ENCODE peak calls at places on chromosomes 2 and 18, in seven cellular contexts. X is stimulated activated CD4-positive, alpha-beta T cell treated with anti-CD3 and anti-CD28 coated beads, Interleukin-4, amount 100 ng/mL, for 48 hours; R is amygdala; U is activated CD4-positive, alpha-beta T cell treated with anti-CD3 and anti-CD28 coated beads for 24 hours; V is stimulated activated CD8-positive, alpha-beta memory T cell treated with anti-CD3 and anti-CD28 coated beads, Interleukin-7, amount 100 ng/mL, for 1 hour; Q is SK-N-SH; W is OCI-M1. C is an unnamed sample.

GRCh38 chr2:235320341-235320740 is 173.5 kb upstream of the AGAP1 start:
- DNase-seq in U (no peak), V (no peak), Q (no peak), W (no peak), R (no peak), X (no peak), C (no peak)

GRCh38 chr2:44798139-44798659 is 143.3 kb upstream of the SIX3 start:
- DNase-seq in V (no peak), X (no peak), Q (no peak), W (no peak), U (no peak), R (no peak), C (no peak)

GRCh38 chr2:9765611-9766531 is 77.4 kb upstream of the TAF1B start:
- DNase-seq in W (no peak), Q (no peak), U (no peak), V (no peak), R (no peak), X (no peak), C (no peak)

GRCh38 chr2:70078384-70078783 is 8.9 kb upstream of the PCBP1 start:
- DNase-seq in V (no peak), Q (no peak), W (peak), U (no peak), X (no peak), R (no peak), C (no peak)

GRCh38 chr2:99801304-99801909 is 311.6 kb upstream of the REV1 start:
- DNase-seq in R (no peak), Q (no peak), X (no peak), W (no peak), U (no peak), V (no peak), C (no peak)

GRCh38 chr2:21787931-21788330 is 664.2 kb downstream of the TDRD15 start:
- DNase-seq in R (no peak), Q (no peak), U (no peak), W (no peak), X (no peak), V (no peak), C (no peak)

GRCh38 chr2:3602553-3603339 is 7.8 kb downstream of the COLEC11 start:
- DNase-seq in W (no peak), X (no peak), Q (no peak), V (no peak), R (no peak), U (no peak), C (no peak)

GRCh38 chr2:38648107-38648761 is 17.7 kb upstream of the GALM start:
- DNase-seq in W (peak), Q (no peak), V (no peak), U (no peak), R (no peak), X (no peak), C (no peak)

GRCh38 chr2:80222644-80223043 is 81.9 kb downstream of the LRRTM1 start:
- DNase-seq in R (no peak), W (no peak), X (no peak), V (no peak), Q (no peak), U (no peak), C (no peak)

GRCh38 chr2:181680055-181680936 is at the start of gene NEUROD1:
- DNase-seq in R (peak), X (no peak), Q (peak), W (no peak), U (no peak), V (no peak), C (peak)

GRCh38 chr18:63262369-63263335 is 56.9 kb downstream of the BCL2 start:
- DNase-seq in R (peak), X (no peak), U (no peak), W (no peak), Q (no peak), V (no peak), C (no peak)

GRCh38 chr18:6613581-6613980 is 115.9 kb upstream of the ARHGAP28 start:
- DNase-seq in X (no peak), U (no peak), Q (no peak), V (no peak), R (no peak), W (no peak), C (no peak)

GRCh38 chr18:48629730-48630324 is 91.0 kb downstream of the CTIF start:
- DNase-seq in W (no peak), R (no peak), Q (peak), V (no peak), X (no peak), U (no peak), C (no peak)

GRCh38 chr2:7233126-7233525 is 315.9 kb downstream of the RNF144A start:
- DNase-seq in W (no peak), U (no peak), V (no peak), R (no peak), Q (no peak), X (no peak), C (no peak)

GRCh38 chr2:53964237-53964952 is 6.4 kb downstream of the PSME4 start:
- DNase-seq in Q (no peak), U (no peak), V (no peak), X (no peak), W (peak), R (no peak), C (no peak)

GRCh38 chr2:237336131-237336530 is 77.8 kb downstream of the COL6A3 start:
- DNase-seq in R (no peak), Q (no peak), U (no peak), W (no peak), V (no peak), X (no peak), C (peak)

GRCh38 chr18:59912007-59912550 is 12.3 kb downstream of the PMAIP1 start:
- DNase-seq in U (no peak), W (no peak), X (no peak), R (no peak), Q (no peak), V (no peak), C (no peak)

GRCh38 chr2:216732334-216732733 is 37.0 kb upstream of the IGFBP5 start:
- DNase-seq in W (no peak), R (no peak), Q (no peak), X (no peak), U (no peak), V (no peak), C (no peak)

GRCh38 chr2:112159454-112159921 is 21.3 kb downstream of the FBLN7 start:
- DNase-seq in V (no peak), U (no peak), X (no peak), R (no peak), Q (no peak), W (no peak), C (no peak)

GRCh38 chr2:88671786-88672427 is 19.6 kb upstream of the RPIA start:
- DNase-seq in Q (peak), U (no peak), W (peak), X (no peak), R (peak), V (no peak), C (peak)

GRCh38 chr2:160077912-160078585 is 15.6 kb upstream of the PLA2R1 start:
- DNase-seq in U (no peak), Q (no peak), V (no peak), W (no peak), X (no peak), R (no peak), C (no peak)

GRCh38 chr2:230319211-230319862 is 7.7 kb upstream of the SP140L start:
- DNase-seq in V (peak), X (peak), R (no peak), Q (no peak), W (peak), U (no peak), C (no peak)

GRCh38 chr2:12816379-12817306 is 99.9 kb downstream of the TRIB2 start:
- DNase-seq in U (no peak), X (no peak), Q (no peak), W (no peak), V (no peak), R (no peak), C (no peak)

GRCh38 chr2:138744709-138745108 is 35.5 kb downstream of the NXPH2 start:
- DNase-seq in V (no peak), Q (no peak), X (no peak), R (no peak), U (no peak), W (no peak), C (no peak)

GRCh38 chr2:20108655-20109396 is 57.4 kb upstream of the LAPTM4A start:
- DNase-seq in Q (no peak), V (no peak), W (no peak), X (no peak), R (no peak), U (no peak), C (no peak)

GRCh38 chr2:1681323-1682310 is 62.7 kb downstream of the PXDN start:
- DNase-seq in Q (no peak), U (no peak), W (no peak), R (no peak), V (no peak), X (no peak), C (no peak)

GRCh38 chr2:46431481-46432235 is 47.7 kb upstream of the TMEM247 start:
- DNase-seq in V (no peak), X (no peak), Q (peak), U (no peak), W (no peak), R (no peak), C (no peak)

GRCh38 chr18:34592961-34593382 is 117.1 kb upstream of the DTNA start:
- DNase-seq in U (no peak), W (peak), V (no peak), Q (no peak), X (no peak), R (peak), C (peak)

GRCh38 chr2:163734911-163735691 is 707 bp downstream of the FIGN start:
- DNase-seq in R (no peak), X (no peak), V (no peak), U (no peak), Q (peak), W (no peak), C (no peak)

GRCh38 chr2:20444113-20444992 is 2.5 kb upstream of the RHOB start:
- DNase-seq in Q (no peak), R (no peak), U (no peak), V (no peak), X (no peak), W (no peak), C (no peak)

GRCh38 chr2:76270356-76270755 is 559.6 kb upstream of the GCFC2 start:
- DNase-seq in X (no peak), Q (no peak), U (no peak), V (no peak), R (no peak), W (no peak), C (no peak)

GRCh38 chr18:23053756-23054457 is 81.4 kb upstream of the CABLES1 start:
- DNase-seq in V (no peak), X (no peak), U (no peak), Q (peak), R (no peak), W (no peak), C (peak)

GRCh38 chr2:128301501-128301966 is 17.1 kb downstream of the HS6ST1 start:
- DNase-seq in Q (no peak), X (no peak), W (no peak), R (no peak), V (no peak), U (no peak), C (no peak)

GRCh38 chr18:46278481-46279465 is 174.6 kb downstream of the HAUS1 start:
- DNase-seq in W (peak), V (no peak), X (no peak), Q (no peak), U (no peak), R (no peak), C (no peak)